ENCODE peak calls at places on chromosome 3, in four cellular contexts. I is activated CD4-positive, alpha-beta T cell treated with anti-CD3 and anti-CD28 coated beads, Interleukin-2, amount 50 U/mL, for 1 hour; B is ureter; E is heart left ventricle. F is an unnamed sample.
A peak's percentile ranks its signal among the peaks of the same experiment; 100 is the strongest.

GRCh38 chr3:24853685-24854341 is 359.2 kb upstream of the THRB start:
- DNase-seq in I (no peak), B (no peak), E (no peak), F (no peak)

GRCh38 chr3:112149136-112149535 is 16.1 kb upstream of the GCSAM start:
- DNase-seq in I (no peak), B (no peak), E (no peak), F (peak; percentile 37)

GRCh38 chr3:4247391-4247790 is 55.8 kb upstream of the SETMAR start:
- DNase-seq in I (no peak), B (no peak), E (no peak), F (no peak)

GRCh38 chr3:195195321-195196209 is 75.4 kb downstream of the XXYLT1 start:
- DNase-seq in I (no peak), B (peak; percentile 33), E (no peak), F (no peak)

GRCh38 chr3:9843715-9844438 is at the start of gene RPUSD3:
- DNase-seq in I (peak; percentile 96), B (peak; percentile 99), E (peak; percentile 98), F (peak; percentile 95)

GRCh38 chr3:50559702-50560101 is 7.8 kb downstream of the C3orf18 start:
- DNase-seq in I (no peak), B (no peak), E (peak; percentile 25), F (peak; percentile 73)

GRCh38 chr3:73624363-73625123 is at the start of gene PDZRN3:
- DNase-seq in I (no peak), B (peak; percentile 64), E (peak; percentile 65), F (peak; percentile 56)

GRCh38 chr3:140599009-140599408 is 78.9 kb upstream of the TRIM42 start:
- DNase-seq in I (no peak), B (no peak), E (no peak), F (no peak)

GRCh38 chr3:117695321-117695720 is 985.7 kb downstream of the TUSC7 start:
- DNase-seq in I (no peak), B (no peak), E (no peak), F (no peak)

GRCh38 chr3:107524214-107525100 is 1.7 kb downstream of the BBX start:
- DNase-seq in I (peak; percentile 46), B (peak; percentile 72), E (peak; percentile 58), F (peak; percentile 67)

GRCh38 chr3:12150112-12150511 is 8.6 kb downstream of the TIMP4 start:
- DNase-seq in I (no peak), B (no peak), E (no peak), F (no peak)

GRCh38 chr3:23904545-23904944 is 12.2 kb downstream of the NKIRAS1 start:
- DNase-seq in I (no peak), B (no peak), E (no peak), F (no peak)

GRCh38 chr3:19250959-19251610 is 102.8 kb downstream of the KCNH8 start:
- DNase-seq in I (no peak), B (no peak), E (no peak), F (no peak)

GRCh38 chr3:42130329-42131070 is 39.3 kb downstream of the TRAK1 start:
- DNase-seq in I (no peak), B (no peak), E (no peak), F (no peak)

GRCh38 chr3:182782149-182782548 is 11.2 kb upstream of the ATP11B start:
- DNase-seq in I (no peak), B (no peak), E (no peak), F (no peak)

GRCh38 chr3:60528651-60529050 is 722.6 kb downstream of the FHIT start:
- DNase-seq in I (no peak), B (no peak), E (no peak), F (no peak)

GRCh38 chr3:4852780-4853748 is 126.2 kb upstream of the BHLHE40 start:
- DNase-seq in I (no peak), B (no peak), E (no peak), F (peak; percentile 60)

GRCh38 chr3:127137757-127138536 is 55.0 kb upstream of the PRR23E start:
- DNase-seq in I (no peak), B (no peak), E (no peak), F (no peak)

GRCh38 chr3:27554706-27555105 is 70.5 kb upstream of the SLC4A7 start:
- DNase-seq in I (no peak), B (no peak), E (no peak), F (no peak)

GRCh38 chr3:94616833-94617232 is 554.0 kb downstream of the NSUN3 start:
- DNase-seq in I (no peak), B (no peak), E (no peak), F (peak; percentile 62)

GRCh38 chr3:71784201-71784913 is 591 bp downstream of the PROK2 start:
- DNase-seq in I (no peak), B (no peak), E (no peak), F (no peak)

GRCh38 chr3:105456017-105456416 is 89.3 kb downstream of the ALCAM start:
- DNase-seq in I (no peak), B (no peak), E (no peak), F (no peak)

GRCh38 chr3:138457863-138458735 is 23.7 kb downstream of the ESYT3 start:
- DNase-seq in I (no peak), B (peak; percentile 19), E (no peak), F (no peak)

GRCh38 chr3:18199757-18200156 is 225.4 kb downstream of the SATB1 start:
- DNase-seq in I (no peak), B (no peak), E (no peak), F (no peak)

GRCh38 chr3:130645261-130645660 is 101.4 kb downstream of the PIK3R4 start:
- DNase-seq in I (no peak), B (no peak), E (no peak), F (no peak)

GRCh38 chr3:81851166-81851565 is 89.7 kb upstream of the GBE1 start:
- DNase-seq in I (no peak), B (no peak), E (no peak), F (no peak)

GRCh38 chr3:30693470-30694120 is 87.2 kb downstream of the TGFBR2 start:
- DNase-seq in I (peak; percentile 28), B (no peak), E (peak; percentile 54), F (peak; percentile 71)

GRCh38 chr3:140545756-140546155 is 132.1 kb upstream of the TRIM42 start:
- DNase-seq in I (no peak), B (no peak), E (no peak), F (no peak)

GRCh38 chr3:122572940-122573412 is 4.5 kb upstream of the PARP15 start:
- DNase-seq in I (no peak), B (no peak), E (no peak), F (peak; percentile 65)

GRCh38 chr3:69906351-69906966 is 93.1 kb upstream of the SAMMSON start:
- DNase-seq in I (no peak), B (no peak), E (no peak), F (peak; percentile 95)

GRCh38 chr3:151579571-151580270 is 118.9 kb upstream of the IGSF10 start:
- DNase-seq in I (no peak), B (no peak), E (no peak), F (no peak)

GRCh38 chr3:49399467-49399866 is 12.3 kb downstream of the RHOA start:
- DNase-seq in I (no peak), B (no peak), E (no peak), F (peak; percentile 34)

F was measured in kidney tubule cell.